ENCODE peak calls at places on chromosomes 3 and 15, in eight cellular contexts. T, Z, F, P, X, Q, H and E are unnamed samples.

GRCh38 chr3:46870651-46871050 is 6.9 kb upstream of the PTH1R start:
- DNase-seq in Q (no peak), F (no peak), P (no peak), X (no peak), H (no peak), Z (no peak), T (no peak), E (no peak)

GRCh38 chr3:33064929-33065328 is 32.0 kb downstream of the GLB1 start:
- DNase-seq in Q (no peak), H (no peak), X (no peak), T (no peak), Z (no peak), P (no peak), F (no peak), E (no peak)

GRCh38 chr3:141312359-141313090 is 55.8 kb upstream of the ZBTB38 start:
- DNase-seq in T (no peak), X (no peak), Z (no peak), Q (no peak), P (no peak), H (no peak), F (no peak), E (no peak)

GRCh38 chr3:157122116-157122515 is 37.8 kb downstream of the CCNL1 start:
- DNase-seq in Q (no peak), X (no peak), F (no peak), T (peak; percentile 99), P (peak; percentile 90), Z (no peak), H (peak; percentile 69), E (no peak)

GRCh38 chr3:37652851-37653250 is 208.8 kb upstream of the CTDSPL start:
- DNase-seq in Q (no peak), P (no peak), X (no peak), Z (no peak), T (no peak), H (no peak), F (no peak), E (no peak)

GRCh38 chr15:74302821-74303359 is 64.6 kb downstream of the CYP11A1 start:
- DNase-seq in P (no peak), X (no peak), H (no peak), F (no peak), Z (peak; percentile 71), Q (peak; percentile 34), T (no peak), E (peak; percentile 51)

GRCh38 chr3:30617653-30618052 is 11.3 kb downstream of the TGFBR2 start:
- DNase-seq in T (no peak), H (no peak), F (no peak), P (no peak), X (no peak), Z (no peak), Q (no peak), E (no peak)

GRCh38 chr15:58546635-58547627 is 115.1 kb downstream of the LIPC start:
- DNase-seq in Q (peak; percentile 36), X (peak; percentile 84), H (peak; percentile 76), F (no peak), Z (peak; percentile 11), P (peak; percentile 84), T (peak; percentile 91), E (peak; percentile 15)

GRCh38 chr3:64530434-64531049 is 157.3 kb downstream of the ADAMTS9 start:
- DNase-seq in F (peak; percentile 57), P (peak; percentile 69), Q (peak; percentile 57), X (no peak), Z (peak; percentile 64), T (peak; percentile 50), H (peak; percentile 21), E (peak; percentile 71)

GRCh38 chr3:52771334-52771681 is 568 bp upstream of the NEK4 start:
- DNase-seq in P (no peak), X (no peak), Q (no peak), T (no peak), F (no peak), Z (no peak), H (no peak), E (no peak)

GRCh38 chr3:131540143-131540542 is 37.4 kb upstream of the MRPL3 start:
- DNase-seq in T (no peak), Q (no peak), Z (no peak), F (no peak), P (no peak), X (no peak), H (no peak), E (no peak)

GRCh38 chr15:38736686-38737085 is 172.1 kb upstream of the RASGRP1 start:
- DNase-seq in Z (no peak), Q (no peak), H (no peak), F (no peak), T (no peak), X (no peak), P (no peak), E (no peak)

GRCh38 chr15:63156708-63157065 is 590 bp downstream of the RPS27L start:
- DNase-seq in H (no peak), X (no peak), Q (no peak), F (no peak), Z (peak; percentile 45), T (peak; percentile 47), P (peak; percentile 51), E (no peak)

DNA sequence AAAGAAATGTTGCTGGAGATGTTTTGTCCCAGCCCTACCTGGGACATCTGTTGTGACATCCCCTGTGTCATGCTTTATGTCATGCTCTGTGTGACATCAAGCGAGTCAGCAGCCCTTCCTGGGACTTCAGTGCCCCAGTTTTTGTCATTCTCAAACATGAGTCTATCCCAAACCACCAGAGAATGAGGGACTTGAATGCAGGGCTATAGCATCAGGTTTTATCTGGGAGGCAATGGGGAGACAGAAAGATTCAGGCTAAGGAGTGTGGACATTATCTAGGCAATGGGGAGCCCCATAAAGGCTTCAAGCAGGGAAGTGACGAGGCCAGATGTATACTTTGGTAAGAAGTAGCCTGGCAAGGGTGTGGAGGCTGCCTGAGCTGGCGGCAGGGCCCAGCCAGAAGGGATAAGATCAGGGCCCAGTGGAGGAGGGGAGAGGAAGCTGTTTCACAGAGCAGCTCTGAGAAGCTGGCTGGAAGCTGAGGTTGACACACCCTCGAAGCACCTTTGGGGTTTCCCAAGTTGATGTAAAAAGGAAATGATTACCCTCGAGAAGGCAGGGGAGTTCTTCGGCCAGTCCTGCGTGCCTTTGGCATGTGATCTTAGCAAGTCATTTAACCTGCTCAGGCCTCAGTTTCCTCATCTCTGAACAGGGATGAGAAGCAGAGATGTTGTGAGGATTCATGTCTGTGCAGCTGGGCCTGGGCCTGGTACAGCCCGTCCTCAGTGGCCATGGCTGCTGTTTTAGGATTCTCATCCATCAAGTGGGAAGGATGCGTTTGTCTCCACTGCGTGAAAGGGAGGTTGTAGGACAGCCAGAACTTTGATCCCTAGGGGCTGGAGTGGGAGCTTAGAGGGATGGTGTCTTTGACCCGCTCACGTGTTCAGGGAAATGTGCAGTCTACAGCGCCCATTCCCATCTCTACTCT is 34.3 kb downstream of the IRAK2 start:
- DNase-seq in Z (no peak), X (no peak), P (peak; percentile 33), T (peak; percentile 88), Q (peak; percentile 37), F (peak; percentile 65), H (no peak), E (no peak)
- H3K4me1 ChIP-seq in Z (peaks cover 11% of the 10 kb centered on the region), X (peaks cover 7% of the 10 kb centered on the region), P (peaks cover 6% of the 10 kb centered on the region), T (peaks cover 29% of the 10 kb centered on the region), Q (peaks cover 33% of the 10 kb centered on the region), F (peaks cover 12% of the 10 kb centered on the region), H (peaks cover 32% of the 10 kb centered on the region), E (peaks cover 44% of the 10 kb centered on the region)

GRCh38 chr15:79023546-79023890 is 67.1 kb downstream of the RASGRF1 start:
- DNase-seq in T (no peak), F (no peak), X (peak; percentile 32), H (no peak), Q (no peak), P (no peak), Z (no peak), E (no peak)

GRCh38 chr15:79017953-79018352 is 72.6 kb downstream of the RASGRF1 start:
- DNase-seq in Q (no peak), F (no peak), X (peak; percentile 29), P (no peak), Z (no peak), T (no peak), H (no peak), E (no peak)

GRCh38 chr15:79016527-79017170 is 71.8 kb upstream of the CTSH start:
- DNase-seq in Z (no peak), Q (no peak), H (no peak), T (no peak), P (no peak), F (no peak), X (peak; percentile 40), E (no peak)

GRCh38 chr15:79015416-79015815 is 70.6 kb upstream of the CTSH start:
- DNase-seq in F (no peak), Q (no peak), X (peak; percentile 46), T (no peak), H (no peak), P (no peak), Z (no peak), E (no peak)

DNA sequence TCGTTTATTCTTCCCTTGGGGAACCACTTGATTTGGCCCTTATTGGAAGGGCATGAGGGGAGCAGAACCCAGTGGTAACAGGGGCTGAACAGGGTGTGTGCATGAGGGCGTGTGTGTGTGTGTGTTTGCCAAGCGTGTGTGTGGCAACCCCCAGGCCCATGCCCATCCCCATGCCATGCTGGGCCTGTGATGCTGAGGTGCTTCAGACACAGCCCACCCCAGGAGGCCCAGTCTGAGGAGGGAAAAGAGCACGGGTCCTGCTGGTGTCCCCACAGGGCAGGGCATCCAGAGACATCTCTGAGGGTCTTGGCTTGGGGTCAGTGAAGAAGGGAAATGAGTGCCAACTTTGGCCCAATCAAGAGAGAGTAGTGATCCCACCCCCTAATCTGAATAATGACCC is 71.6 kb downstream of the RASGRF1 start:
- DNase-seq in F (no peak), T (no peak), X (peak; percentile 46), P (no peak), Q (no peak), H (no peak), Z (no peak), E (no peak)
- TF ChIP-seq CTCF in F (no peak), T (no peak), X (no peak), P (no peak), Q (no peak), H (no peak), Z (no peak), E (no peak)

GRCh38 chr3:179174898-179175297 is 26.7 kb downstream of the PIK3CA start:
- DNase-seq in T (no peak), H (no peak), P (no peak), F (no peak), X (no peak), Z (no peak), Q (no peak), E (no peak)

GRCh38 chr3:179175358-179175757 is 27.2 kb downstream of the PIK3CA start:
- DNase-seq in Z (no peak), Q (no peak), X (no peak), P (no peak), T (peak; percentile 5), F (no peak), H (no peak), E (no peak)

GRCh38 chr3:179179256-179179655 is 31.1 kb downstream of the PIK3CA start:
- DNase-seq in X (no peak), F (no peak), P (no peak), Z (no peak), H (no peak), T (no peak), Q (no peak), E (no peak)

GRCh38 chr3:179179979-179180758 is 32.0 kb downstream of the PIK3CA start:
- DNase-seq in Q (no peak), T (peak; percentile 44), H (no peak), F (no peak), X (no peak), Z (no peak), P (peak; percentile 65), E (no peak)

GRCh38 chr3:179177611-179178010 is 29.5 kb downstream of the PIK3CA start:
- DNase-seq in F (no peak), Z (no peak), H (no peak), P (no peak), Q (no peak), X (no peak), T (no peak), E (no peak)
- H3K4me1 ChIP-seq in F (peaks cover 9% of the 10 kb centered on the region), Z (peaks cover 18% of the 10 kb centered on the region), H (no peaks in the 10 kb centered on the region), P (peaks cover 11% of the 10 kb centered on the region), Q (peaks cover 4% of the 10 kb centered on the region), X (peaks cover 9% of the 10 kb centered on the region), T (peaks cover 8% of the 10 kb centered on the region), E (no peaks in the 10 kb centered on the region)

GRCh38 chr15:27757050-27757449 is 342.1 kb downstream of the OCA2 start:
- DNase-seq in X (no peak), T (no peak), Z (no peak), P (no peak), H (no peak), F (no peak), Q (peak; percentile 16), E (no peak)
- TF ChIP-seq CTCF in X (no peak), T (no peak), Z (no peak), P (no peak), H (no peak), F (no peak), Q (no peak), E (no peak)